ENCODE peak calls at places on chromosomes 4 and X, in four cellular contexts. L is stimulated activated CD8-positive, alpha-beta memory T cell treated with anti-CD3 and anti-CD28 coated beads, Interleukin-12 subunit alpha, Interleukin-12 subunit beta, amount 100 ng/mL, for 4 hours; S is aorta; G is HFFc6. T is an unnamed sample.

GRCh38 chr4:165009493-165010227 is 22.1 kb upstream of the TRIM60 start:
- DNase-seq in L (no peak), S (no peak), G (no peak), T (no peak)

GRCh38 chr4:118942465-118942864 is 53.8 kb downstream of the SYNPO2 start:
- DNase-seq in L (no peak), S (no peak), G (peak; percentile 57), T (no peak)

GRCh38 chrX:13778916-13779315 is 38.0 kb downstream of the GPM6B start:
- DNase-seq in L (no peak), S (no peak), G (peak; percentile 3), T (no peak)

GRCh38 chrX:27883468-27884092 is 75.8 kb downstream of the MAGEB10 start:
- DNase-seq in L (no peak), S (no peak), G (no peak), T (no peak)

GRCh38 chr4:169963998-169964397 is 62.2 kb downstream of the MFAP3L start:
- DNase-seq in L (no peak), S (no peak), G (no peak), T (no peak)

GRCh38 chrX:30570505-30570904 is 7.1 kb downstream of the TASL start:
- DNase-seq in L (no peak), S (no peak), G (peak; percentile 0), T (no peak)

GRCh38 chrX:39162322-39162721 is 361.1 kb downstream of the MID1IP1 start:
- DNase-seq in L (no peak), S (peak; percentile 79), G (no peak), T (peak; percentile 80)

GRCh38 chr4:146033149-146033548 is 94.5 kb upstream of the ZNF827 start:
- DNase-seq in L (no peak), S (no peak), G (no peak), T (no peak)

GRCh38 chr4:30836231-30836630 is 116.1 kb downstream of the PCDH7 start:
- DNase-seq in L (no peak), S (no peak), G (no peak), T (no peak)

GRCh38 chrX:86002076-86002896 is 45.1 kb downstream of the CHM start:
- DNase-seq in L (no peak), S (no peak), G (peak; percentile 5), T (peak; percentile 44)

GRCh38 chr4:13544556-13545393 is 467 bp upstream of the NKX3-2 start:
- DNase-seq in L (no peak), S (peak; percentile 89), G (peak; percentile 50), T (peak; percentile 71)

GRCh38 chr4:48262926-48263325 is 6.7 kb downstream of the TEC start:
- DNase-seq in L (no peak), S (no peak), G (peak; percentile 19), T (no peak)

GRCh38 chr4:55004831-55005230 is 120.6 kb downstream of the KDR start:
- DNase-seq in L (no peak), S (no peak), G (no peak), T (no peak)

T was measured in left lung.